ENCODE peak calls at places on chromosomes 1 and 21, in five cellular contexts. V is testis, E is GM23248, G is epithelial cell of proximal tubule, P is pancreas. Q is an unnamed sample.

GRCh38 chr1:99558539-99558938 is 87.4 kb upstream of the PALMD start:
- DNase-seq in V (no peak), E (peak; percentile 41), G (no peak), P (no peak), Q (peak; percentile 32)

GRCh38 chr1:247494746-247495145 is 36.8 kb upstream of the OR2B11 start:
- DNase-seq in V (no peak), E (peak; percentile 11), G (no peak), P (no peak), Q (no peak)

GRCh38 chr21:36246080-36246631 is 73.8 kb upstream of the MORC3 start:
- DNase-seq in V (no peak), E (no peak), G (no peak), P (no peak), Q (no peak)

GRCh38 chr21:35314896-35315582 is 265.9 kb upstream of the RUNX1 start:
- DNase-seq in V (no peak), E (no peak), G (no peak), P (no peak), Q (no peak)

GRCh38 chr1:59565611-59566410 is 248.9 kb upstream of the HOOK1 start:
- DNase-seq in V (no peak), E (peak; percentile 93), G (no peak), P (no peak), Q (no peak)

GRCh38 chr21:35529141-35529863 is 480.2 kb upstream of the RUNX1 start:
- DNase-seq in V (no peak), E (no peak), G (no peak), P (no peak), Q (peak; percentile 65)

GRCh38 chr1:116785006-116785405 is 30.8 kb downstream of the CD2 start:
- DNase-seq in V (no peak), E (no peak), G (no peak), P (no peak), Q (no peak)

GRCh38 chr1:158246650-158247049 is 7.6 kb upstream of the CD1A start:
- DNase-seq in V (no peak), E (no peak), G (no peak), P (no peak), Q (no peak)

GRCh38 chr1:204726478-204726877 is 40.9 kb upstream of the LRRN2 start:
- DNase-seq in V (no peak), E (peak; percentile 52), G (peak; percentile 83), P (no peak), Q (peak; percentile 72)

DNA sequence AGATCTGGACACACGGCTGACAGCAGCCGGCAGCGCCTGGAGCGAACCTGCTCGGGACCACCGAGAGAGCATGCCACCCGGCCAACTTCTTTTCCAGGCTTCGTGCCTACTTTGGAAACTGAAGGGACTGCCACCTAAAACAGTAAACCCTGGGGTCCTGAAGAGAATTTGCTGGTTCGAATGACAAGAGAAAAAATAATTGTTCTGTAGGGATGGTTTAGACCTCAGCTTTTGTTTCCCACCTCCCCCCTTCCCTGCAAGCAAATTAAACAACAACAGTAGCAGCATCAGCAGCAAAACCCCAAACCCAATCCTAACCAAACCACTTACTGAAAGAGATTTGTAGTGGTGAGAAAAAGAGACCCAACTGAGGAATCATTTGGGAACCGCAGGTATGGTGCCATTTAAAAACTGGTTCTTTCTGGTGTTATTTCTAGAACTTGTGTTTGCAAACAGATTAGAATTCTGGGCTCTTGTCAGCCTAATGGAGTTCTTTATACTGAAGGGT is 105.6 kb downstream of the LEPR start:
- DNase-seq in V (no peak), E (no peak), G (no peak), P (no peak), Q (no peak)
- H3K4me3 ChIP-seq in V (peak overlapping the region; percentile 62), E (peak overlapping the region; percentile 70), G (no peak overlapping the region), P (peak overlapping the region; percentile 56), Q (peak overlapping the region; percentile 39)

GRCh38 chr1:226670062-226670461 is 69.0 kb downstream of the ITPKB start:
- DNase-seq in V (no peak), E (no peak), G (no peak), P (no peak), Q (no peak)
- H3K4me3 ChIP-seq in V (no peak overlapping the region), E (no peak overlapping the region), G (no peak overlapping the region), P (no peak overlapping the region), Q (no peak overlapping the region)

DNA sequence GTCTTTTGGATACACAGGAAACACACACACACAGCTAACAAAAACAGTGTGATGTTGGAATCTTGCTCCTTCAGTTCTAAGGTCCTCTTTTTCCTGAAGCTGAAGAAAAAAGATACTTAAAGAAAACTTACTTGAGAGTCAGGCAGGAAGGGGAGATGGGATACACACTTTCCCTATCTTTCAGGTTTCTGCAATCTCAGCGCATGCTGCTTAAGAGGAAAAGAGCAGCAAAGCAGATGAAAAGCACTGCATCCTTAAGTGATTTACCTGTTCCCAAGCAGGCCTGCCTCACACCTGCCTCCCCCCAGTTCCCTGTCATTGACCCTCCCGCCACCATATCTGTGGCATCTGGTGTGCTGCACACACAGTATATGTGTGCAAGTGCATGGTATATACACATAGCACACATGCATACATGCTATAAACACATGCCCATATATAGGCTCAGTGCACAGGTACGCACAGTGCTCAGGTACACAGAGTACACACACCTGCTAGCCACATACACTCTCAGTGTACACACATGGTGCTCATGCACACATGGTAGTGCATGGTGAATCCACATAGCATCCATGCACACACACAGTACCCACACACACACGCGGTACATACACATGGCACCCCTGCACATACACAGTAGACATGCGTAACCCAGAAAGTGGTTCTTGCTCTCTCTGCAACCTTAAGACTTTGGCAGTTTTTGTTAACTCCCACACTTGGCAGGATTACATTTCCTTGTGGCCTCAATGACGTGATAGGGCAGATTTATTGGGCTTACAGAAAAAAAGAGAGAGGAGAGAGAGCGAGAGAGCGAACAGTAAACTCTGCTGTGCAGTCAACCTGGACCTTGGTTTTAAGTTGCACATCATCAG is 166.9 kb downstream of the TOMM20 start:
- DNase-seq in V (peak; percentile 17), E (peak; percentile 88), G (no peak), P (no peak), Q (peak; percentile 95)
- H3K4me3 ChIP-seq in V (no peak overlapping the region), E (peak overlapping the region; percentile 38), G (no peak overlapping the region), P (no peak overlapping the region), Q (no peak overlapping the region)

DNA sequence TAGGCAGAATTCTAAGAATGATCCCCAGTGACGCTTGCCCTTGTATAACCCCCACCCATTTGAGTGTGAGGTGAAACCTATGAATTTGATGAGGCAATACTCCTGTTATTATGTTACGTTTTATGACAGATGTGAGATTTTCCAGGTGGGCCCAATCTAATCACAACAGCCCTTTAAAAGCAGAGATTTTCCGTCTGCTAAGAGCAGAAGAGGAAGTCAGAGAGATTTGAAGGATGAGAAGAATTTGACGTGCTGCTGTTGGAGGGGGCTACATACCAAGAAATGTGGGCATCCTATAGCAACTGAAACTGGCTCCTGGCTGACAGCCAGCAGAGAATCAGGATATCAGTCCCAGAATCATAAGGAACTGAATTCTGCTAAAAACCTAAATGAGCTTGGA is 2.4 kb upstream of the SLC19A2 start:
- DNase-seq in V (no peak), E (no peak), G (no peak), P (no peak), Q (no peak)
- H3K4me3 ChIP-seq in V (no peak overlapping the region), E (no peak overlapping the region), G (no peak overlapping the region), P (no peak overlapping the region), Q (no peak overlapping the region)

DNA sequence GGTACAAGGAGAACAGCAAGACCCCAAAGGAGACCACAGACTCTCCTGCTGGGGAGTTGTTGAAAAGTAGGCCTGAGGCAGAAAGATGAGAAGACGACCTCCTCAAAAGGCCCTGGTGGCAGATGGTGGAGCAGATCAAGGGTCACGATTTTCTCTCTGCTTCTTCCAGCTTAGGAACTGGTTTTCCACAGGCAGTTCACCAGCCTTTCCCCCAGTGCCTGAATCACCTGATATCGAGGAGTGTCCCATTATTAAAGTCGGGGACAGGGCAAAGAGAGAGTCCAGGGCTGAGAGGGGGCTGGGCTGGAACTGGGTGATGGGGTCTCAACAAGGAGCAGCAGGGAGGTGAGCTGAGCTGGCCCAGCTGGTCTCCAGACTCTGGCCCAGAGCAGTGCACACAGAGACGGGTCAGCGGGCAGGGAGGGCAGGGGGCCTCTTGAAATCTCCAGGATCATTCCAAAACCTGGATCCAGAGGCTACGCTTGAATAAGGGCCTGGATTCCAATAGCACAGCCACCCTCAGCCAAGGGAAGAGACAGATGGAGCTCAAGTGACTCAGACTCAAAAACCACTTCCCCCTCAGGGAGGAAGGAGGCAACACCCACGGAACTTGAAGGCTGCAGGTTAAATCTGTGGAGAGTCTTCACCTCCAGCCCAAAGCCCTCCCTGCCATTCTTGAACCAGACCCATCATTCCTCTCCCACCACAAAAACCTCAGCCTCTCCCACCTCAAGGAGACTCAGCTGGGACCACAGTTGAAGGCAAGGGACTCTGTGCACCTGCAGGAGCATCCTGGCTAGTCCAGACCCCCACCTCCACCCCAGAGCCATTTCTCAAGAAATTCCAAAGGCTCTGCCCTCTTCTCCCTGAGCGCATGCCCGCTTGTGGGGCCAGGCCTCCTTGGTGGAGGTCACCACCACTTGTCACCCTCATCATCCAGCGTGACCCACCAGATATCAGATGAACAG is at the start of gene S100A5:
- DNase-seq in V (no peak), E (peak; percentile 71), G (no peak), P (no peak), Q (peak; percentile 35)
- H3K4me3 ChIP-seq in V (no peak within 1 kb of the TSS), E (no peak within 1 kb of the TSS), G (no peak within 1 kb of the TSS), P (no peak within 1 kb of the TSS), Q (no peak within 1 kb of the TSS)

DNA sequence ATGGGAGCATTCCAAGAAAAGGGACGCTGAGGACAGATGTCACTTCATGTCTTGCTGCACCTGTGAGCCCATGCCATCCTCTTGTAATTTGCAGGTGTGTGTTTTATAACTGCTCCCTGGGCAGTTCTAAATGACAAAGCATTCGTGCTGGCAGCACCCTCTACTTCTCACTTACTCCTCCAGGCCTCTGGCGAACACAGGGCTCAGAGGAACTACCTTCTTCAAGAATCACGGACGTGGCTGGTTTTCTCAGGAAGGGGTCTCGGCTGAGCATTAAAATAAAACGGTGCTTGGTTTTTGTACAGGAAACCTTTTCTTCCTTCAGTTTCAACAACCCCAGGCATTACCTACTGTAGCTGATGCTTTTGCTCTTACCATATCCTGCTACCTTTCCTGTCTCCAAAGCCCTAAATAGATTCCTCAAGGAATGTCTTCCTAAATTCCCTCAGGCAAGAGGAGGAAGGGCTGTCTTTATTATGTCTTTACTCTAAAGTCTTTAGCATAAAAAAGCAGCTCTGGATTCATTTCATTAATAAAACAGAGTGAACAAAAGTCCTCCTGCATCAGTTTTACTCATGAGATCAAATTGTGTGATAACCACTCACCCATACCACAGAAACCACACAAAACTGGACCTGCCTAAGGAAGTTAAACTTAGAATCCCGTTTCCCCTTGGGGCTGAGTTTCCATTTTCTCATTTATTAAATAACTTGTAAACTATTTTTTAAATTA is 79.0 kb upstream of the MAP10 start:
- DNase-seq in V (no peak), E (peak; percentile 75), G (no peak), P (no peak), Q (peak; percentile 27)
- H3K4me3 ChIP-seq in V (no peak overlapping the region), E (no peak overlapping the region), G (no peak overlapping the region), P (no peak overlapping the region), Q (no peak overlapping the region)

Q was measured in cardiac muscle cell.